ENCODE peak calls at places on chromosomes 12 and 14, in six cellular contexts. One of them, this sample, is unnamed.

GRCh38 chr14:90750191-90750590 is 66.0 kb downstream of the TTC7B start:
- DNase-seq in PC-3: no peak
- DNase-seq in SK-N-SH: no peak
- DNase-seq in PC-9: no peak
- DNase-seq in HCT116: no peak
- DNase-seq in hepatocyte: no peak
- DNase-seq in this sample: no peak

GRCh38 chr12:122823429-122823828 is 11.8 kb upstream of the HIP1R start:
- DNase-seq in PC-3: no peak
- DNase-seq in hepatocyte: no peak
- DNase-seq in PC-9: no peak
- DNase-seq in HCT116: no peak
- DNase-seq in SK-N-SH: no peak
- DNase-seq in this sample: no peak

GRCh38 chr14:38663382-38663781 is 407.5 kb upstream of the CLEC14A start:
- DNase-seq in PC-9: no peak
- DNase-seq in PC-3: no peak
- DNase-seq in hepatocyte: no peak
- DNase-seq in HCT116: no peak
- DNase-seq in SK-N-SH: no peak
- DNase-seq in this sample: no peak

GRCh38 chr14:64423987-64424386 is 35.8 kb downstream of the MTHFD1 start:
- DNase-seq in PC-3: peak; percentile 55
- DNase-seq in PC-9: no peak
- DNase-seq in SK-N-SH: no peak
- DNase-seq in HCT116: no peak
- DNase-seq in hepatocyte: no peak
- DNase-seq in this sample: no peak

GRCh38 chr14:58533417-58533816 is 104.3 kb upstream of the DACT1 start:
- DNase-seq in SK-N-SH: peak; percentile 63
- DNase-seq in PC-3: no peak
- DNase-seq in HCT116: no peak
- DNase-seq in hepatocyte: peak; percentile 19
- DNase-seq in PC-9: no peak
- DNase-seq in this sample: no peak

GRCh38 chr12:53616950-53617349 is 9.2 kb downstream of the ATF7 start:
- DNase-seq in PC-3: no peak
- DNase-seq in HCT116: no peak
- DNase-seq in SK-N-SH: no peak
- DNase-seq in hepatocyte: no peak
- DNase-seq in PC-9: no peak
- DNase-seq in this sample: no peak

GRCh38 chr12:66901136-66901932 is 222.5 kb upstream of the GRIP1 start:
- DNase-seq in SK-N-SH: no peak
- DNase-seq in PC-9: no peak
- DNase-seq in hepatocyte: no peak
- DNase-seq in PC-3: peak; percentile 32
- DNase-seq in HCT116: no peak
- DNase-seq in this sample: no peak

GRCh38 chr12:75820848-75821578 is 210.6 kb downstream of the PHLDA1 start:
- DNase-seq in HCT116: no peak
- DNase-seq in SK-N-SH: no peak
- DNase-seq in PC-3: peak; percentile 65
- DNase-seq in PC-9: no peak
- DNase-seq in hepatocyte: no peak
- DNase-seq in this sample: no peak

GRCh38 chr14:68762944-68763831 is 29.7 kb downstream of the ZFP36L1 start:
- DNase-seq in PC-9: no peak
- DNase-seq in hepatocyte: peak; percentile 86
- DNase-seq in PC-3: no peak
- DNase-seq in SK-N-SH: peak; percentile 80
- DNase-seq in HCT116: no peak
- DNase-seq in this sample: peak; percentile 72

GRCh38 chr14:67734675-67735074 is 33.0 kb downstream of the RDH12 start:
- DNase-seq in SK-N-SH: no peak
- DNase-seq in PC-9: no peak
- DNase-seq in hepatocyte: no peak
- DNase-seq in HCT116: no peak
- DNase-seq in PC-3: no peak
- DNase-seq in this sample: peak; percentile 63

GRCh38 chr14:102945346-102946130 is 23.1 kb downstream of the AMN start:
- DNase-seq in hepatocyte: no peak
- DNase-seq in HCT116: no peak
- DNase-seq in PC-9: no peak
- DNase-seq in SK-N-SH: no peak
- DNase-seq in PC-3: no peak
- DNase-seq in this sample: no peak

GRCh38 chr12:102848832-102849231 is 68.2 kb downstream of the PAH start:
- DNase-seq in HCT116: no peak
- DNase-seq in SK-N-SH: no peak
- DNase-seq in PC-9: no peak
- DNase-seq in PC-3: no peak
- DNase-seq in hepatocyte: no peak
- DNase-seq in this sample: peak; percentile 44

GRCh38 chr14:61277232-61277631 is 3.9 kb downstream of the TMEM30B start:
- DNase-seq in PC-9: no peak
- DNase-seq in PC-3: no peak
- DNase-seq in hepatocyte: no peak
- DNase-seq in HCT116: no peak
- DNase-seq in SK-N-SH: no peak
- DNase-seq in this sample: no peak

GRCh38 chr12:55034218-55034617 is 14.4 kb downstream of the NEUROD4 start:
- DNase-seq in PC-3: no peak
- DNase-seq in SK-N-SH: no peak
- DNase-seq in PC-9: no peak
- DNase-seq in HCT116: no peak
- DNase-seq in hepatocyte: no peak
- DNase-seq in this sample: no peak

GRCh38 chr12:64608901-64609542 is 1.3 kb upstream of the RASSF3 start:
- DNase-seq in PC-9: peak; percentile 87
- DNase-seq in PC-3: peak; percentile 86
- DNase-seq in HCT116: peak; percentile 81
- DNase-seq in hepatocyte: peak; percentile 68
- DNase-seq in SK-N-SH: peak; percentile 48
- DNase-seq in this sample: peak; percentile 64

GRCh38 chr12:110287986-110288385 is 6.9 kb downstream of the ATP2A2 start:
- DNase-seq in PC-3: no peak
- DNase-seq in hepatocyte: no peak
- DNase-seq in SK-N-SH: no peak
- DNase-seq in HCT116: no peak
- DNase-seq in PC-9: no peak
- DNase-seq in this sample: no peak

GRCh38 chr12:23611320-23611719 is 338.1 kb downstream of the SOX5 start:
- DNase-seq in HCT116: no peak
- DNase-seq in SK-N-SH: peak; percentile 4
- DNase-seq in hepatocyte: no peak
- DNase-seq in PC-9: no peak
- DNase-seq in PC-3: no peak
- DNase-seq in this sample: no peak

GRCh38 chr12:85504624-85505023 is 224.6 kb downstream of the ALX1 start:
- DNase-seq in HCT116: no peak
- DNase-seq in PC-3: no peak
- DNase-seq in PC-9: no peak
- DNase-seq in SK-N-SH: no peak
- DNase-seq in hepatocyte: no peak
- DNase-seq in this sample: no peak

GRCh38 chr12:67966560-67966959 is 22.7 kb upstream of the IFNG-AS1 start:
- DNase-seq in SK-N-SH: no peak
- DNase-seq in HCT116: no peak
- DNase-seq in PC-3: peak; percentile 56
- DNase-seq in hepatocyte: no peak
- DNase-seq in PC-9: no peak
- DNase-seq in this sample: no peak

GRCh38 chr14:45838597-45838996 is 585.6 kb upstream of the MIS18BP1 start:
- DNase-seq in SK-N-SH: no peak
- DNase-seq in PC-9: no peak
- DNase-seq in hepatocyte: peak; percentile 14
- DNase-seq in PC-3: peak; percentile 57
- DNase-seq in HCT116: no peak
- DNase-seq in this sample: peak; percentile 26

DNA sequence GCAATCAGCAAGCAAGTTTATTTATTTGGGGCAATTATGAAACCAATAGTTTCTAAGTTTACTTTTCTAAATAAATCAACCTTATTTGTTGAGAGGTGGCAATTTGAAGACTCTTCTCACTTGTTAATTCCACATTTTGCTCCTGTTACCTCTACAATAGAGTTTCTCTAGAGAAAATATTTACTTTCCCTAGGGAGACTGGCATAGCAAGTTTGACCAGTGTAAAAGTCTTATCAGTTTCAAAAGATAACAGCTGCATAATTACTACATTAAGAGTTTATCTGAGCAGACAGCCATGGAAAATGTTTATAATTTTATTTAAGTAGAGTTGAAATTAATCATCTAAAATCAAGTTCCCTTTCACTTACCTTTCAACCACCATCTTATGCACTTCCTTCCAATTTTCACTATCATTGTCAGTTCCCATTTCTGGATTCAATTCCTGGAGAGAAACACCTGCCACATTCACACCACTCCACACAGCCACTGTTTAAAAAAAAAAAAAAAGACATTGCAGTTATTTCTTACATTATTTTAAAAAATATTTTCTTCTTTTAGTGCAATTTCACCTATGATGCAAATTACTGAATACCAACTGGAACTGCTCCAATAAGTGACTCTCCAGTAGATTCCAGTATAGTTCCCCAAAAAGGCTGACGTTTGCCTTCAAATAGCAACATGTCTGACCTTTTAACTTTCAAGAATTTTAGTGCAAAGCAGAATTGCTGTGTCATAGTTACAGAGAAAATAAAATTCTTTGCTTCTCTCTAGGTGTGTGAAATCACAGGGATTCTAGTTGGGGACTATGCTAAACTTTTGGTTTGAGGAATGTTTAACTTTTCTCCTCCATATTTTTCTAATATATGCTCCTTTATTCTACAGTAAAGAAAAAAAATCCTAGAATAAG is 19.4 kb downstream of the LDHB start:
- DNase-seq in SK-N-SH: no peak
- DNase-seq in hepatocyte: no peak
- DNase-seq in PC-3: no peak
- DNase-seq in HCT116: no peak
- DNase-seq in PC-9: peak; percentile 40
- DNase-seq in this sample: no peak
- TF ChIP-seq CTCF in SK-N-SH: no peak
- TF ChIP-seq CTCF in hepatocyte: no peak
- TF ChIP-seq CTCF in PC-3: no peak
- TF ChIP-seq CTCF in HCT116: no peak
- TF ChIP-seq CTCF in PC-9: no peak
- TF ChIP-seq CTCF in this sample: no peak

DNA sequence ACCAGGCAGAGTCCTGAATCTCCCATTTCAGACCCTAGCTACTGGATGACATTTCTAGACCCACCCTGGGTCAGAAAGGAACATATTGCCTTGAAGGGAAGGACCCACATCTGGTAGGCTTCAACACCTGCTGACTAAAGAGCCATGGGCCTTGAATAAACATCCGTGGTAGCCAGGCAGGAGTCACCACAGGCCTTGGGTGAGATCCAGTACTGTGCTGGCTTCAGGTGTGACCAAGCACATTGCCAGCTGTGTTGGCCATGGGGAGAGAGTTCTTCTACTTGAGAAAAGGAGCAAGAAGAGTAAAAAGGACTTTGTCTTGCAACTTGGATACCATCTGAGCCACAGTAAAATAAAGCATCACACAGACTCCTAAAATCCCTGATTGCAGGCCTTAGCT is 332.6 kb downstream of the SLC16A7 start:
- DNase-seq in hepatocyte: no peak
- DNase-seq in PC-3: peak; percentile 73
- DNase-seq in SK-N-SH: no peak
- DNase-seq in PC-9: no peak
- DNase-seq in HCT116: no peak
- DNase-seq in this sample: no peak
- H3K9me2 ChIP-seq in hepatocyte: no peaks in the 10 kb centered on the region
- H3K9me2 ChIP-seq in PC-3: no peaks in the 10 kb centered on the region
- H3K9me2 ChIP-seq in SK-N-SH: no peaks in the 10 kb centered on the region
- H3K9me2 ChIP-seq in PC-9: no peaks in the 10 kb centered on the region
- H3K9me2 ChIP-seq in HCT116: no peaks in the 10 kb centered on the region
- H3K9me2 ChIP-seq in this sample: no peaks in the 10 kb centered on the region

DNA sequence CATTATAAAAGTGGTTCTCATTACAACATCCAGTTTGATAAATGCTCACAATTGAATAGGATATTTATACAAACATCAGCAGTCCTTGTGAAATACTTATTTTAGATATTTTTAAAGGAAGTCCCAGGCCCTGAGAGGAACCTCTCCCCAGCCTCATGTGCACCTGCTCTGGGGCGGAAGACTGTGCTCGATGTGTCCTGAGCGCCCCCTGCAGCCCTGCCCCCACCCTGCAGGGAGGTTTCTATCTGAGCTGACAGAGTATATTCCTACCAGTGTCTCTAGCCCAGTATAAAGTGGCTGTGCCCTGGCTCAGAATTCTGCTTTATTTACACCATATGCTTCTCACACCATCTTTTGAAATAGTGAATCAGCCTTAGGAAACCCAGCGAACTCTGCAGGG is 1349.1 kb downstream of the TMEM121 start:
- DNase-seq in PC-9: no peak
- DNase-seq in SK-N-SH: no peak
- DNase-seq in hepatocyte: no peak
- DNase-seq in HCT116: no peak
- DNase-seq in PC-3: no peak
- DNase-seq in this sample: no peak
- TF ChIP-seq CTCF in PC-9: no peak
- TF ChIP-seq CTCF in SK-N-SH: peak; percentile 45
- TF ChIP-seq CTCF in hepatocyte: no peak
- TF ChIP-seq CTCF in HCT116: no peak
- TF ChIP-seq CTCF in PC-3: peak; percentile 16
- TF ChIP-seq CTCF in this sample: no peak

GRCh38 chr12:96130396-96131059 is 63.6 kb upstream of the ELK3 start:
- DNase-seq in HCT116: no peak
- DNase-seq in hepatocyte: no peak
- DNase-seq in PC-9: no peak
- DNase-seq in SK-N-SH: no peak
- DNase-seq in PC-3: no peak
- DNase-seq in this sample: peak; percentile 40

GRCh38 chr12:96134200-96134599 is 60.0 kb upstream of the ELK3 start:
- DNase-seq in PC-9: no peak
- DNase-seq in SK-N-SH: no peak
- DNase-seq in HCT116: peak; percentile 24
- DNase-seq in PC-3: no peak
- DNase-seq in hepatocyte: no peak
- DNase-seq in this sample: no peak

GRCh38 chr12:96132819-96133218 is 61.4 kb upstream of the ELK3 start:
- DNase-seq in hepatocyte: no peak
- DNase-seq in PC-3: peak; percentile 23
- DNase-seq in SK-N-SH: no peak
- DNase-seq in HCT116: no peak
- DNase-seq in PC-9: no peak
- DNase-seq in this sample: no peak

GRCh38 chr12:96136129-96136528 is 58.0 kb upstream of the ELK3 start:
- DNase-seq in PC-9: no peak
- DNase-seq in HCT116: no peak
- DNase-seq in PC-3: no peak
- DNase-seq in SK-N-SH: no peak
- DNase-seq in hepatocyte: peak; percentile 16
- DNase-seq in this sample: no peak

GRCh38 chr12:96131230-96131788 is 62.9 kb upstream of the ELK3 start:
- DNase-seq in hepatocyte: no peak
- DNase-seq in PC-3: no peak
- DNase-seq in HCT116: no peak
- DNase-seq in PC-9: no peak
- DNase-seq in SK-N-SH: no peak
- DNase-seq in this sample: no peak
- H3K9me2 ChIP-seq in hepatocyte: no peaks in the 10 kb centered on the region
- H3K9me2 ChIP-seq in PC-3: no peaks in the 10 kb centered on the region
- H3K9me2 ChIP-seq in HCT116: no peaks in the 10 kb centered on the region
- H3K9me2 ChIP-seq in PC-9: no peaks in the 10 kb centered on the region
- H3K9me2 ChIP-seq in SK-N-SH: no peaks in the 10 kb centered on the region
- H3K9me2 ChIP-seq in this sample: no peaks in the 10 kb centered on the region